ENCODE peak calls at places on chromosomes 1 and 21, in six cellular contexts. V is mucosa of descending colon, Z is cardiac muscle cell, L is uterus, I is small intestine, H is left ventricle myocardium inferior. E is an unnamed sample. For H3K4me1, the result is how much of the 10 kb centered on the place peaks cover.

GRCh38 chr1:107430540-107431228 is 289.8 kb downstream of the NTNG1 start:
- DNase-seq in V (no peak), L (no peak), Z (peak), I (peak), H (no peak), E (peak)

GRCh38 chr1:58434587-58434986 is 111.9 kb downstream of the OMA1 start:
- DNase-seq in L (no peak), Z (no peak), H (no peak), V (no peak), I (no peak), E (no peak)

GRCh38 chr1:31984419-31985347 is 29.0 kb upstream of the KHDRBS1 start:
- DNase-seq in Z (peak), L (no peak), V (no peak), H (no peak), I (no peak), E (no peak)

GRCh38 chr1:23555949-23556640 is 3.2 kb downstream of the ID3 start:
- DNase-seq in I (peak), Z (peak), H (no peak), L (no peak), V (no peak), E (no peak)

GRCh38 chr1:224435318-224435763 is 744 bp upstream of the WDR26 start:
- DNase-seq in Z (peak), I (peak), H (no peak), V (no peak), L (no peak), E (no peak)

GRCh38 chr1:225650198-225650597 is 2.7 kb downstream of the ENAH start:
- DNase-seq in Z (no peak), V (no peak), L (no peak), I (no peak), H (no peak), E (no peak)

GRCh38 chr21:45011911-45012660 is 62.3 kb upstream of the ADARB1 start:
- DNase-seq in H (peak), I (no peak), L (peak), Z (peak), V (peak), E (peak)

GRCh38 chr1:192067360-192067759 is 90.9 kb upstream of the RGS18 start:
- DNase-seq in H (no peak), Z (no peak), V (no peak), I (no peak), L (no peak), E (no peak)

GRCh38 chr1:101314244-101314643 is 77.4 kb downstream of the S1PR1 start:
- DNase-seq in V (no peak), H (no peak), Z (peak), L (no peak), I (no peak), E (peak)

GRCh38 chr1:8836228-8836627 is 18.8 kb upstream of the RERE start:
- DNase-seq in H (no peak), I (no peak), Z (no peak), V (no peak), L (no peak), E (no peak)

DNA sequence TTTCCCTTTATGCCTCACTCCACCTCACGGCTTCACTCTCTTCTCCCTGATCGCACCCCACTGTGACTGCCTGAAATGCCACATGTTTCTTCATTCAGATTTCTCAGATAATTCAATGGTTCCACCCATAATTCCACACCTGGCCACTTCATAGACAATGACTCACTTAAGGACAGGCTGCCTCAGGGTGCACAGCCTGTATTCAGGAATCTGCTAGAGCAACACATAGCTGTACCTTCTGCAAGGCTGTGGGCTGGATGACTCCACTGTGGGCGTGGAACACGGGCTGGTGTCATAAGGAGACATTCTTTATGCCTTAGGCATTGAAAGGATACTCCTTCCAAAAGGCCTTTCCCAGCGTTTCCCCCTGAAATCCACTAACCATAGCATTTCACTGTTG is 36.1 kb downstream of the L1TD1 start:
- DNase-seq in Z (peak), H (no peak), L (no peak), I (no peak), V (no peak), E (no peak)
- H3K4me1 ChIP-seq in Z (under half), H (under half), L (under half), I (under half), V (under half), E (under half)

DNA sequence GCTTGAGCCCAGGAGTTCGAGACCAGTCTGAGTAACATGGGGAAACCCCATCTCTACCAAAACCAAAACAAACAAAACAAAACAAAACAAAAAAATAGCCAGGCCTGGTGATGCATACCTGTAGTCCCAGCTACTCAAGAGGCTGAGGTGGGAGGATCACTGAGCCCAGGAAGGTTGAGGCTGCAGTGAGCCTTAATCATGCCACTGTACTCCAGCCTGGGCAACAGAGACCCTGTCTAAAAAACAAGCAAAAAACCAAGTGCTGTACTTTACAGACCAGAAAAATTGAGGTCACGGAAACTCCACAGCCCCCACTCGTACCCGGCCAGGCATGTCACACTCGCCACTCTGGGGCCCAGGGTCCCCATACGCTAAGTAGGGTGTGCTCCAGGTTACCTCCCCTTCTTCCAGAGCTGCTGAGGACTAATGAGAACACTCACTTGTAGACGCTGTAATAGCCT is 22.9 kb downstream of the ATP2B4 start:
- DNase-seq in H (no peak), V (no peak), Z (no peak), L (no peak), I (no peak), E (no peak)
- H3K4me1 ChIP-seq in H (half or more), V (under half), Z (under half), L (under half), I (under half), E (half or more)

GRCh38 chr1:203121186-203122015 is 6.1 kb upstream of the ADORA1 start:
- DNase-seq in V (no peak), H (no peak), L (no peak), I (no peak), Z (no peak), E (no peak)
- H3K4me1 ChIP-seq in V (under half), H (under half), L (under half), I (under half), Z (under half), E (under half)

GRCh38 chr1:160707171-160708109 is 4.2 kb downstream of the CD48 start:
- DNase-seq in H (no peak), Z (no peak), L (no peak), V (no peak), I (peak), E (no peak)

GRCh38 chr1:160704250-160704649 is 7.4 kb downstream of the CD48 start:
- DNase-seq in L (no peak), I (no peak), V (no peak), Z (no peak), H (peak), E (peak)

GRCh38 chr1:160708118-160708517 is 3.5 kb downstream of the CD48 start:
- DNase-seq in Z (no peak), V (no peak), I (no peak), L (no peak), H (no peak), E (no peak)

GRCh38 chr1:160702100-160702499 is 9.5 kb downstream of the CD48 start:
- DNase-seq in I (no peak), H (no peak), L (no peak), Z (no peak), V (no peak), E (no peak)

GRCh38 chr1:160705176-160705745 is 6.4 kb downstream of the CD48 start:
- DNase-seq in H (no peak), Z (no peak), L (no peak), V (no peak), I (no peak), E (no peak)
- H3K4me1 ChIP-seq in H (under half), Z (under half), L (under half), V (under half), I (under half), E (under half)

DNA sequence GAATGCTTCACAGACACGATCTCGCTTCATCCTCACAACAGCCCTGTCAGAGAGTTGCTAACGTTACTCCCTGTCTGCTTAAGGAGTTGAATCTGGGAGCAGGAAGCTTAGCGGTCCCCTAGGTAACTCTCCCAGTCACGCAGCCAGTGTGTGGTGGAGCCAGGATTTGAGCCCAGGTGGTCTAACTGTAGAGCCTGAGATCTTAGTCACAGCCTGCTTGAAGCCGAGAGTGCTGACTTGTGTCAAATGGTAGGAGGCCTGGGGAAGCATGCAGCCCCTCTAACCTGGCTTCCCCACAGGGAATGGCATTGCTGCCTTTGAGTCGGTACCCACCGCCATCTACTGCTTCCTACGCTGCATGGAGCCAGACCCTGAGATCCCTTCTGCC is 4.1 kb downstream of the ADPRS start:
- DNase-seq in Z (no peak), I (no peak), V (no peak), L (no peak), H (no peak), E (no peak)
- H3K4me1 ChIP-seq in Z (under half), I (under half), V (under half), L (under half), H (half or more), E (half or more)

GRCh38 chr1:2288816-2289536 is 60.9 kb downstream of the SKI start:
- DNase-seq in H (no peak), V (no peak), Z (no peak), L (no peak), I (no peak), E (no peak)

GRCh38 chr1:2288308-2288707 is 60.2 kb downstream of the SKI start:
- DNase-seq in L (no peak), Z (no peak), H (no peak), I (no peak), V (no peak), E (no peak)

GRCh38 chr1:2284932-2285331 is 56.8 kb downstream of the SKI start:
- DNase-seq in L (no peak), V (peak), H (no peak), I (no peak), Z (no peak), E (no peak)

GRCh38 chr1:2287649-2288048 is 59.5 kb downstream of the SKI start:
- DNase-seq in H (no peak), V (no peak), Z (no peak), L (no peak), I (no peak), E (no peak)

GRCh38 chr1:2286923-2287322 is 58.8 kb downstream of the SKI start:
- DNase-seq in I (no peak), H (no peak), Z (no peak), V (no peak), L (no peak), E (no peak)
- H3K4me1 ChIP-seq in I (under half), H (half or more), Z (under half), V (under half), L (under half), E (under half)

DNA sequence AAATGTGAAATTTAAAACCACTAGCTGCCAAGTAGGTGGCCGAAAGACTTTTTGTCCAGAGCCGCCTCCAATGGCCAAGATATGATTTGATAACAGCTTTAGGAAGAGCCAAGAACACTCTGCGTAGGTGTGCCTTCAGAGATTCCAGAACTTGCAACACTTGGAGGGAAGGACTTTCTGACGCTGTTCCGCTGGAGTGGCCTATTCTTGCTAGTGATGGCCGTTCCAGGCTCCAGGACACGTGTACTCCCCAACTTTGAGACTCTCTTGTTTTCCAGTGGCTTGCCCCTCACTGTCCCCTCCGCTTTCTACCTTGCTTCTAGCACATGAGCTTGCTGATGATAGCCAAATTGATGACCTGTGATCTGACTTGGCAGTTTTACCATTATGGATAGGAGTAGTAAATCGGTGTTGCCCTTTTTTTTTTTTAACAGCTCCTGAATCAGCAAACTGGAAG is 992 bp downstream of the PRDX6 start:
- DNase-seq in H (peak), I (peak), V (no peak), Z (peak), L (peak), E (peak)
- H3K4me1 ChIP-seq in H (half or more), I (under half), V (under half), Z (under half), L (under half), E (under half)

GRCh38 chr1:235326719-235327558 is 1.0 kb downstream of the ARID4B start:
- DNase-seq in I (peak), H (peak), Z (peak), L (peak), V (peak), E (peak)

GRCh38 chr1:235329139-235329808 is 904 bp downstream of the GGPS1 start:
- DNase-seq in L (peak), I (peak), Z (no peak), H (no peak), V (peak), E (peak)

GRCh38 chr1:235327559-235328270 is at the start of gene ARID4B:
- DNase-seq in H (peak), V (peak), I (no peak), Z (no peak), L (peak), E (no peak)

GRCh38 chr1:235330918-235331285 is 2.5 kb downstream of the GGPS1 start:
- DNase-seq in V (no peak), H (no peak), L (no peak), I (no peak), Z (no peak), E (no peak)

DNA sequence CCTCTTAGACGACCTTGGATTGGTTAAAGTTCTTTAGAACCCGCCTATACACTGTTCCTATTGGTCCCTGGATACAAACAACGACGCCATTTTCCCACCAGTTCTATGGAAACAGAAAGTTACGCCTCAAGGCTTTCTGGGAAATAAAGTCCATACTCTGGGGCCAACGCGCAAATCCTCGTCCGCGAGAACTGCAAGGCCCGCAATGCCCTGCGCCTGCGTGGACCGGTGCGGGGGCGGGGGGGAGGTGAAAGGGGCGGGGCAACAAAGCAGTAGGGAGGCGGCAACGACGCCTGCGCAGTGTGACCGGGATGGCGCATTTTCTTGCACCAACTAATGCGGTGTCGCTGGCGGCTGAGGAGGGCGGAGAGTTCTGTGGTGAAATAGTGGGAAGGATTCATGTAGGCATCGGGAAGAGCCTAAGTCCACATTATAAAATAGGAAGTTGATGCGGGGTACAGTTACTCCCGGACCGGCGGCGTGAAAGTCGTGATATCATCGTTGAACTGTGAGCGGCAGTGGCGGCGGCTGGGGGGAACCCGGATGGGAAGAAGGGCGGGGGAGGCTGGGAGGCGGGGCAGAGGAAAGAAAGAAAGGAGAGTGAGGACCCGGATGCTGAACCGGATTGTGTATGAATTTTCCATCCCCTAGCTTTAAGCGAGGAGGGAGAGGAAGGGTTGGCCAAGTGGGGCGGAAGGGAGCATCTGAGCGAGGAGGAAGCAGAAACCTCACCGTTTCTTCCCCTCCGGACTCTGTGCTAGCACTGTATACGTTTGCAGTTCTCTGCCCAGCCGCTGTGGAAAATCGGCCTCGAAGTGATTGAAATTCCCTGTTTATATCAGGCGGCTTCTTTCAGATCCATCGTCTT is at the start of gene GGPS1:
- DNase-seq in I (peak), L (peak), Z (peak), H (peak), V (peak), E (peak)
- H3K4me1 ChIP-seq in I (under half), L (under half), Z (under half), H (half or more), V (under half), E (half or more)

GRCh38 chr1:12169442-12170135 is 2.8 kb downstream of the TNFRSF1B start:
- DNase-seq in L (no peak), H (no peak), I (no peak), V (no peak), Z (no peak), E (no peak)

GRCh38 chr1:12167493-12168429 is 970 bp downstream of the TNFRSF1B start:
- DNase-seq in I (no peak), L (no peak), Z (no peak), V (no peak), H (no peak), E (no peak)

GRCh38 chr1:12170263-12170671 is 3.5 kb downstream of the TNFRSF1B start:
- DNase-seq in H (no peak), I (peak), L (peak), V (no peak), Z (no peak), E (no peak)

GRCh38 chr1:12166834-12167492 is at the start of gene TNFRSF1B:
- DNase-seq in H (peak), V (peak), I (peak), Z (peak), L (peak), E (peak)

GRCh38 chr1:12168451-12169160 is 1.8 kb downstream of the TNFRSF1B start:
- DNase-seq in Z (no peak), I (no peak), H (no peak), L (no peak), V (no peak), E (no peak)
- H3K4me1 ChIP-seq in Z (under half), I (under half), H (half or more), L (under half), V (under half), E (under half)

E was measured in adrenal gland.